ENCODE peak calls at places on chromosome 6, in four cellular contexts. One of them, this sample, is unnamed.

GRCh38 chr6:139888691-139889122 is 514.3 kb upstream of the CITED2 start:
- DNase-seq in T-helper 1 cell: no peak
- DNase-seq in activated CD4-positive, alpha-beta T cell treated with anti-CD3 and anti-CD28 coated beads for 4 hours: no peak
- DNase-seq in GM12865: no peak
- DNase-seq in this sample: no peak

GRCh38 chr6:167049275-167049674 is 50.1 kb downstream of the CEP43 start:
- DNase-seq in T-helper 1 cell: no peak
- DNase-seq in activated CD4-positive, alpha-beta T cell treated with anti-CD3 and anti-CD28 coated beads for 4 hours: no peak
- DNase-seq in GM12865: no peak
- DNase-seq in this sample: peak

GRCh38 chr6:3789018-3789895 is 37.7 kb upstream of the PXDC1 start:
- DNase-seq in T-helper 1 cell: no peak
- DNase-seq in activated CD4-positive, alpha-beta T cell treated with anti-CD3 and anti-CD28 coated beads for 4 hours: no peak
- DNase-seq in GM12865: no peak
- DNase-seq in this sample: no peak

GRCh38 chr6:5150676-5151075 is 65.5 kb downstream of the PPP1R3G start:
- DNase-seq in T-helper 1 cell: no peak
- DNase-seq in activated CD4-positive, alpha-beta T cell treated with anti-CD3 and anti-CD28 coated beads for 4 hours: no peak
- DNase-seq in GM12865: no peak
- DNase-seq in this sample: no peak

GRCh38 chr6:132931313-132931712 is 116.9 kb downstream of the RPS12 start:
- DNase-seq in T-helper 1 cell: no peak
- DNase-seq in activated CD4-positive, alpha-beta T cell treated with anti-CD3 and anti-CD28 coated beads for 4 hours: no peak
- DNase-seq in GM12865: no peak
- DNase-seq in this sample: no peak

GRCh38 chr6:91029211-91029610 is 442.3 kb upstream of the MAP3K7 start:
- DNase-seq in T-helper 1 cell: no peak
- DNase-seq in activated CD4-positive, alpha-beta T cell treated with anti-CD3 and anti-CD28 coated beads for 4 hours: no peak
- DNase-seq in GM12865: no peak
- DNase-seq in this sample: no peak

GRCh38 chr6:104540743-104541142 is 319.0 kb downstream of the HACE1 start:
- DNase-seq in T-helper 1 cell: no peak
- DNase-seq in activated CD4-positive, alpha-beta T cell treated with anti-CD3 and anti-CD28 coated beads for 4 hours: no peak
- DNase-seq in GM12865: no peak
- DNase-seq in this sample: no peak

GRCh38 chr6:134805163-134805562 is 144.7 kb downstream of the ALDH8A1 start:
- DNase-seq in T-helper 1 cell: no peak
- DNase-seq in activated CD4-positive, alpha-beta T cell treated with anti-CD3 and anti-CD28 coated beads for 4 hours: no peak
- DNase-seq in GM12865: no peak
- DNase-seq in this sample: no peak

GRCh38 chr6:30719356-30719755 is 796 bp upstream of the TUBB start:
- DNase-seq in T-helper 1 cell: no peak
- DNase-seq in activated CD4-positive, alpha-beta T cell treated with anti-CD3 and anti-CD28 coated beads for 4 hours: no peak
- DNase-seq in GM12865: peak
- DNase-seq in this sample: peak

GRCh38 chr6:142566628-142567396 is 265.0 kb downstream of the ADGRG6 start:
- DNase-seq in T-helper 1 cell: peak
- DNase-seq in activated CD4-positive, alpha-beta T cell treated with anti-CD3 and anti-CD28 coated beads for 4 hours: peak
- DNase-seq in GM12865: peak
- DNase-seq in this sample: peak

GRCh38 chr6:125188037-125188436 is 34.5 kb downstream of the TPD52L1 start:
- DNase-seq in T-helper 1 cell: no peak
- DNase-seq in activated CD4-positive, alpha-beta T cell treated with anti-CD3 and anti-CD28 coated beads for 4 hours: no peak
- DNase-seq in GM12865: no peak
- DNase-seq in this sample: no peak

GRCh38 chr6:37481793-37482192 is 17.9 kb downstream of the CCDC167 start:
- DNase-seq in T-helper 1 cell: no peak
- DNase-seq in activated CD4-positive, alpha-beta T cell treated with anti-CD3 and anti-CD28 coated beads for 4 hours: no peak
- DNase-seq in GM12865: no peak
- DNase-seq in this sample: no peak

GRCh38 chr6:115554060-115554459 is 506.6 kb downstream of the FRK start:
- DNase-seq in T-helper 1 cell: no peak
- DNase-seq in activated CD4-positive, alpha-beta T cell treated with anti-CD3 and anti-CD28 coated beads for 4 hours: no peak
- DNase-seq in GM12865: no peak
- DNase-seq in this sample: no peak

GRCh38 chr6:113315879-113316278 is 541.3 kb upstream of the MARCKS start:
- DNase-seq in T-helper 1 cell: no peak
- DNase-seq in activated CD4-positive, alpha-beta T cell treated with anti-CD3 and anti-CD28 coated beads for 4 hours: no peak
- DNase-seq in GM12865: no peak
- DNase-seq in this sample: no peak

GRCh38 chr6:169274761-169275160 is 21.1 kb upstream of the THBS2 start:
- DNase-seq in T-helper 1 cell: no peak
- DNase-seq in activated CD4-positive, alpha-beta T cell treated with anti-CD3 and anti-CD28 coated beads for 4 hours: no peak
- DNase-seq in GM12865: no peak
- DNase-seq in this sample: no peak

GRCh38 chr6:111642463-111643158 is 36.9 kb upstream of the TRAF3IP2 start:
- DNase-seq in T-helper 1 cell: no peak
- DNase-seq in activated CD4-positive, alpha-beta T cell treated with anti-CD3 and anti-CD28 coated beads for 4 hours: no peak
- DNase-seq in GM12865: peak
- DNase-seq in this sample: peak

GRCh38 chr6:46491789-46492547 is 719 bp upstream of the RCAN2 start:
- DNase-seq in T-helper 1 cell: peak
- DNase-seq in activated CD4-positive, alpha-beta T cell treated with anti-CD3 and anti-CD28 coated beads for 4 hours: no peak
- DNase-seq in GM12865: no peak
- DNase-seq in this sample: peak

This sample was measured in OCI-LY7.